ENCODE peak calls at places on chromosome 19, in six cellular contexts. O is OCI-LY7, B is MM.1S, S is GM23248, I is GM23338, D is SK-N-SH. A is an unnamed sample.

GRCh38 chr19:38441660-38442348 is 8.3 kb downstream of the RYR1 start:
- DNase-seq in O (peak; percentile 11), B (no peak), S (peak; percentile 13), I (peak; percentile 91), D (no peak), A (no peak)

GRCh38 chr19:13526552-13526951 is 20.3 kb upstream of the CACNA1A start:
- DNase-seq in O (peak; percentile 9), B (no peak), S (peak; percentile 49), I (peak; percentile 77), D (no peak), A (peak; percentile 19)

GRCh38 chr19:42074513-42075363 is 1.2 kb upstream of the ZNF574 start:
- DNase-seq in O (peak; percentile 40), B (no peak), S (peak; percentile 47), I (peak; percentile 50), D (peak; percentile 59), A (no peak)

GRCh38 chr19:15456871-15457700 is 7.3 kb downstream of the RASAL3 start:
- DNase-seq in O (peak; percentile 42), B (no peak), S (peak; percentile 21), I (peak; percentile 99), D (no peak), A (peak; percentile 27)

GRCh38 chr19:35963514-35963913 is 27.3 kb downstream of the LRFN3 start:
- DNase-seq in O (no peak), B (no peak), S (peak; percentile 74), I (peak; percentile 92), D (no peak), A (no peak)

GRCh38 chr19:44367024-44367423 is 10.5 kb upstream of the ZNF112 start:
- DNase-seq in O (no peak), B (no peak), S (no peak), I (peak; percentile 63), D (no peak), A (no peak)

GRCh38 chr19:38977445-38978314 is 2.1 kb upstream of the FBXO17 start:
- DNase-seq in O (no peak), B (peak; percentile 67), S (peak; percentile 5), I (no peak), D (no peak), A (no peak)

GRCh38 chr19:40229926-40230417 is 3.5 kb upstream of the CCNP start:
- DNase-seq in O (no peak), B (no peak), S (peak; percentile 52), I (no peak), D (no peak), A (no peak)

GRCh38 chr19:39498262-39499081 is at the start of gene DLL3:
- DNase-seq in O (peak; percentile 66), B (no peak), S (peak; percentile 57), I (peak; percentile 36), D (peak; percentile 59), A (no peak)

GRCh38 chr19:11737964-11738745 is 591 bp downstream of the ZNF823 start:
- DNase-seq in O (peak; percentile 57), B (peak; percentile 66), S (peak; percentile 70), I (peak; percentile 56), D (peak; percentile 71), A (no peak)

GRCh38 chr19:38211206-38211605 is 12.8 kb downstream of the DPF1 start:
- DNase-seq in O (no peak), B (no peak), S (peak; percentile 33), I (peak; percentile 70), D (peak; percentile 80), A (no peak)

GRCh38 chr19:34574704-34575103 is 93.1 kb downstream of the WTIP start:
- DNase-seq in O (peak; percentile 13), B (peak; percentile 24), S (no peak), I (no peak), D (no peak), A (no peak)

GRCh38 chr19:42683917-42684513 is 56.3 kb downstream of the PSG3 start:
- DNase-seq in O (peak; percentile 33), B (peak; percentile 36), S (peak; percentile 32), I (peak; percentile 61), D (peak; percentile 9), A (peak; percentile 28)

GRCh38 chr19:16470911-16471811 is 609 bp downstream of the EPS15L1 start:
- DNase-seq in O (peak; percentile 51), B (peak; percentile 35), S (peak; percentile 91), I (peak; percentile 65), D (no peak), A (no peak)

GRCh38 chr19:43739836-43740235 is 14.9 kb downstream of the SMG9 start:
- DNase-seq in O (no peak), B (no peak), S (no peak), I (no peak), D (no peak), A (no peak)

DNA sequence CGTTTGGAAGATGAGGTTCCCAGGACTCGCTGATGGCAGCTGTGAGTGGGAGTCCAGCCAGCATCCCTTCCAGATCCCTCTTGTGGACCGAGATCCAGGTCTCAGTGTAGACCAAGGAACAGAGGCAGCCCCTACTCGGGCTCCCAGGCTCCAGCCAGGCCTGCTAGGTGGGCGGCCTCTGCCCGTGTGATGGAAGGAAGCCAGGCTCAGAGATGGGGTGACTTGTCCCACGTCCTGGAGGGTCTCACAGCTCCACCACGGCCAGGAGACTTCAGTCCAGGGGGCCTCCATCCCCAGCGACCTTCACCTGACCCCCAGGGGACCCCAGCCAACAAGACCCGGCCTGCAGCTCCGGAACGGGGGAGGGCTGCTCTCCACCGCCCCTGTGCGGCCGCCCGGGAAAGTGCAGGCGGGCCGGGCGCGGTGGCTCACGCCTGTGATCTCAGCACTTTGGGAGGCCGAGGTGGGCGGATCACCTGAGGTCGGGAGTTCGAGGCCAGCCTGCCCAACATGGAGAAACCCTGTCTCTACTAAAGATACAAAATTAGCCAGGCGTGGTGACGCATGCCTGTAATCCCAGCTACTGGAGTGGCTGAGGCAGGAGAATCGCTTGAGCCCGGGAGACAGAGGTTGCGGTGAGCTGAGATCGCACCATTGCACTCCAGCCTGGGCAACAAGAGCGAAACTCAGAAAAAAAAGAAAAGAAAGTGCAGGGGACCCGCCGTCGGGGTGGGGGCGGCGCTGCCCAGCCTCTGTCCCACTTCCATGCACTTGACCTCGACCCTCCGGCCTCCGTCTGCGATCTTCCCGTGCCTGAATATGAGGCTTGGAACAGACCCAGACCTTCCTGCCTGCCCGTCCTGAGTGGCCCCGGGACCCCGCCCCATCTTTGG is 600 bp upstream of the MADCAM1 start:
- DNase-seq in O (no peak), B (no peak), S (peak; percentile 61), I (peak; percentile 78), D (peak; percentile 84), A (no peak)
- TF ChIP-seq EZH2phosphoT487 in O (no peak), B (no peak), S (no peak), I (no peak), D (no peak), A (no peak)

DNA sequence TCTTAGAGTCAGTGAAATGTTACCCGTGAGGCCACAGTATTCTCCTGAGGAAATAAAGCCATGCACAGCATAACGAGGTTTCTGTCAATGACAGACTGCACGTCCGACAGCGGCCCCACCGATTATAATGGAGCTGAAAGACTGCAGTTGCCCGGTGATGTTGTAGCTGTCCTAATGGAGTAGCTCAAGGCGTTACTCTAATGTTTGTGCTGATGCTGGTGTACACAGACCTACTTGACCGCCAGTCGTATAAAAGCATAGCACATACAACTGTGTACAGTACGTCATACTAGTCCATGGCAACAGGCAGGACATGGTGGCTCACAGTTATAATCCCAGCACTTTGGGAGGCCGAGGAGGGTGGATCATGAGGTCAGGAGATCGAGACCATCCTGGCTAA is 7.7 kb upstream of the GPR32 start:
- DNase-seq in O (no peak), B (no peak), S (no peak), I (no peak), D (no peak), A (no peak)
- H3K4me2 ChIP-seq in O (no peak overlapping the region), B (no peak overlapping the region), S (no peak overlapping the region), I (no peak overlapping the region), D (no peak overlapping the region), A (no peak overlapping the region)

GRCh38 chr19:29650988-29651387 is 14.3 kb upstream of the PLEKHF1 start:
- DNase-seq in O (no peak), B (no peak), S (no peak), I (no peak), D (no peak), A (no peak)
- TF ChIP-seq EZH2phosphoT487 in O (no peak), B (no peak), S (no peak), I (no peak), D (no peak), A (no peak)

GRCh38 chr19:3712663-3713531 is 4.7 kb downstream of the TJP3 start:
- DNase-seq in O (no peak), B (no peak), S (no peak), I (no peak), D (no peak), A (peak; percentile 37)

GRCh38 chr19:3710265-3710812 is 2.2 kb downstream of the TJP3 start:
- DNase-seq in O (no peak), B (no peak), S (no peak), I (peak; percentile 68), D (peak; percentile 20), A (peak; percentile 83)

GRCh38 chr19:3707868-3708206 is 347 bp upstream of the TJP3 start:
- DNase-seq in O (no peak), B (no peak), S (no peak), I (no peak), D (peak; percentile 23), A (no peak)

DNA sequence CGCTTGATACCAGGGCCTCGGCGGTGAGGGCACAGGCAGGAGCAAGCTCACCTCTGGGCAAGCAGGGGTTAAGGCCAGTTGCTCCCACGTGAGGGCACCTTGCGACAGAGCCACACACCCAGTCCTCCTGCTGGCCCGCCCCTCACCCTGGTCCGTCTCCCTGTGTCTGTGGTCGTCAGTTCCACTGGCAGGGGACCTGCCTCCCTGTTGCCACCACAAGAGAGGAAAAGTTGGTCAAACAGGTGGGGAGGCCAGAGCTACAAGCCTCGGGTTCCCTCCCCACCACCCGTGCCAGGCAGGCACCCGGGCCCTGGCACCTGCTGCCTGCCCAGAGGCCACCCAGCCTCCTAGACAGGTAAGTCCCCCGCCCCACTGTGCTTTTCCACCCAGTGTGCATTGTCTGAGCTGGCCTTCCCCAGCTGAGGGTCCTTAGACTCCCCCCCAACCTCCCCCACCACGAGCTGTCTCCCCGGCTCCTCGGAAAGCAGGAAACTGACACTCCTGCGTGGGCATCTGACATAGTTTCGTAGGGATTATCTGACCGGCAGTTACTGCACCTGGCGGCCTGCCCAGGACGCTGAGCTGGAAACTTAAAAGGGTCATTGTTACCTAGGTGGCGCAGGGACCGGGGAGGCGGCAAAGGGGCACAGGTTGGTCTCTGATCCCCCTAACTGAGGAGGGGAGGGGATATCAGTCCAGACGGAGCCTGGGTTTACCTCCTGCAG is at the start of gene TJP3:
- DNase-seq in O (no peak), B (peak; percentile 58), S (peak; percentile 58), I (peak; percentile 44), D (peak; percentile 35), A (peak; percentile 65)
- H3K4me2 ChIP-seq in O (no peak within 1 kb of the TSS), B (peak within 1 kb of the TSS; percentile 83), S (no peak within 1 kb of the TSS), I (peak within 1 kb of the TSS; percentile 51), D (no peak within 1 kb of the TSS), A (peak within 1 kb of the TSS; percentile 92)

DNA sequence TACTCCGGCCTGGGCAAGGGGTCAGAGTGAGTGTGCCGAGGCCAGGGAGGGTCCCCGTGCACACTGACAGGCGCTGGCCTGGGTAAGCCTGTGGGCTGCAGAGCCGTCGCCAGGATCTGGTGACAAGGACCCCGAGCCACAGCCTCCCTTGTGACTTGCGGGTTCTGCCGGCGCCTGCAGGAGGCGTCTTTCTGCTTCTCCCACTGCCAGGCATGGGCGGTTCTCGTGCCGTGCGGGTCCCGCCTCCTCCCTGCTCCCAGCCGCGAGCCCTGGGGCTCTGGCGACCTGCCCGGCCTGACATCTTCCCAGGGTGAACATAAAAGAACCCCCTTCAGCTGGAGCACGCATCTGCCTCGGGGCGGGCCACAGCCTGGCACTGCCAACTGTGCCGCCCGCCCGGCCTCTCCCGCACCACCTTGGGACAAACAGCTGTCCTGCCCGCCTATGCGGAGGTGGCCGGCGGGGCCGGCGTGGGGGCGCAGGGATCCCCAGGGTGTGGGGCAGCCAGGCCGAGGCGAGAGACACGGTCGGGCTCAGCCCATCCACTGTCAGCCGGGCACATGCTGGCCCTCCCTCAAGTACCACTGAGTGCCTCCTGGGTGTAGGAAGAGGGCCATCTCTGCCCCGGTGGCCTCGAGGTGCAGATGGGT is 1.5 kb upstream of the HCN2 start:
- DNase-seq in O (peak; percentile 49), B (peak; percentile 52), S (peak; percentile 92), I (peak; percentile 92), D (peak; percentile 92), A (peak; percentile 69)
- TF ChIP-seq EZH2phosphoT487 in O (no peak), B (no peak), S (no peak), I (no peak), D (no peak), A (no peak)